ENCODE peak calls at places on chromosomes 1 and 21, in eight cellular contexts. Y, F, R, L, U, X, S and G are unnamed samples.

GRCh38 chr1:112882271-112882744 is 73.7 kb downstream of the SLC16A1 start:
- DNase-seq in Y (no peak), F (no peak), R (no peak), L (no peak), U (no peak), X (no peak), S (no peak), G (no peak)

GRCh38 chr1:228487336-228488106 is at the start of gene RNF187:
- DNase-seq in Y (peak), F (no peak), R (peak), L (peak), U (peak), X (peak), S (peak), G (peak)

GRCh38 chr1:6308449-6308848 is 47.6 kb upstream of the GPR153 start:
- DNase-seq in Y (no peak), F (no peak), R (no peak), L (no peak), U (no peak), X (no peak), S (no peak), G (no peak)

GRCh38 chr1:65958561-65959350 is 166.1 kb downstream of the PDE4B start:
- DNase-seq in Y (peak), F (peak), R (peak), L (no peak), U (no peak), X (no peak), S (peak), G (peak)

GRCh38 chr1:246459213-246459612 is 47.9 kb downstream of the SMYD3 start:
- DNase-seq in Y (no peak), F (no peak), R (no peak), L (no peak), U (no peak), X (no peak), S (no peak), G (no peak)

GRCh38 chr1:3293563-3294080 is 160.8 kb upstream of the ARHGEF16 start:
- DNase-seq in Y (no peak), F (no peak), R (no peak), L (no peak), U (no peak), X (no peak), S (no peak), G (no peak)

GRCh38 chr1:58927026-58927721 is 143.3 kb upstream of the JUN start:
- DNase-seq in Y (no peak), F (no peak), R (no peak), L (no peak), U (no peak), X (no peak), S (no peak), G (no peak)

GRCh38 chr1:226223157-226223785 is at the start of gene MIXL1:
- DNase-seq in Y (no peak), F (no peak), R (no peak), L (no peak), U (no peak), X (no peak), S (no peak), G (no peak)

GRCh38 chr1:36122062-36122461 is 3.0 kb downstream of the COL8A2 start:
- DNase-seq in Y (no peak), F (no peak), R (no peak), L (no peak), U (no peak), X (no peak), S (no peak), G (no peak)

GRCh38 chr1:156838972-156839371 is 19.9 kb downstream of the INSRR start:
- DNase-seq in Y (no peak), F (no peak), R (no peak), L (no peak), U (no peak), X (peak), S (peak), G (no peak)

GRCh38 chr1:11736746-11737639 is 1.1 kb downstream of the AGTRAP start:
- DNase-seq in Y (peak), F (no peak), R (no peak), L (peak), U (no peak), X (peak), S (peak), G (peak)

GRCh38 chr1:205896351-205896750 is 46.4 kb upstream of the PM20D1 start:
- DNase-seq in Y (no peak), F (no peak), R (no peak), L (no peak), U (no peak), X (no peak), S (no peak), G (no peak)

GRCh38 chr1:108570998-108571401 is 11.1 kb downstream of the EEIG2 start:
- DNase-seq in Y (no peak), F (no peak), R (no peak), L (no peak), U (no peak), X (no peak), S (no peak), G (no peak)

GRCh38 chr1:43973981-43974442 is 748 bp upstream of the ATP6V0B start:
- DNase-seq in Y (no peak), F (no peak), R (no peak), L (peak), U (no peak), X (no peak), S (no peak), G (no peak)

GRCh38 chr1:117229217-117229616 is 18.5 kb upstream of the VTCN1 start:
- DNase-seq in Y (no peak), F (no peak), R (no peak), L (no peak), U (no peak), X (no peak), S (no peak), G (no peak)

GRCh38 chr1:217048104-217048707 is 325.0 kb upstream of the ESRRG start:
- DNase-seq in Y (no peak), F (no peak), R (no peak), L (no peak), U (no peak), X (no peak), S (no peak), G (no peak)

GRCh38 chr21:34846601-34847112 is 177.9 kb downstream of the CLIC6 start:
- DNase-seq in Y (no peak), F (peak), R (no peak), L (no peak), U (no peak), X (no peak), S (no peak), G (no peak)

GRCh38 chr1:171590022-171590421 is 32.0 kb upstream of the MYOCOS start:
- DNase-seq in Y (no peak), F (no peak), R (no peak), L (no peak), U (no peak), X (no peak), S (no peak), G (no peak)

GRCh38 chr1:178161516-178161915 is 67.6 kb downstream of the RASAL2 start:
- DNase-seq in Y (no peak), F (no peak), R (no peak), L (no peak), U (no peak), X (no peak), S (no peak), G (no peak)

GRCh38 chr1:201486158-201486557 is 17.2 kb upstream of the PHLDA3 start:
- DNase-seq in Y (no peak), F (no peak), R (no peak), L (no peak), U (no peak), X (no peak), S (no peak), G (no peak)